ENCODE peak calls at places on chromosome 11, in five cellular contexts. One of them, this sample, is unnamed.

GRCh38 chr11:47225552-47226137 is 10.9 kb downstream of the DDB2 start:
- DNase-seq in sigmoid colon: no peak
- DNase-seq in H1: no peak
- DNase-seq in uterus: no peak
- DNase-seq in thyroid gland: no peak
- DNase-seq in this sample: no peak

GRCh38 chr11:69074786-69075185 is 26.1 kb downstream of the TPCN2 start:
- DNase-seq in uterus: peak; percentile 57
- DNase-seq in thyroid gland: no peak
- DNase-seq in H1: no peak
- DNase-seq in sigmoid colon: no peak
- DNase-seq in this sample: no peak

GRCh38 chr11:43691332-43691731 is 10.8 kb downstream of the HSD17B12 start:
- DNase-seq in H1: no peak
- DNase-seq in sigmoid colon: no peak
- DNase-seq in thyroid gland: no peak
- DNase-seq in uterus: no peak
- DNase-seq in this sample: no peak

GRCh38 chr11:62130498-62131464 is 7.0 kb downstream of the INCENP start:
- DNase-seq in sigmoid colon: peak; percentile 25
- DNase-seq in uterus: no peak
- DNase-seq in thyroid gland: no peak
- DNase-seq in H1: no peak
- DNase-seq in this sample: no peak

GRCh38 chr11:125279680-125280079 is 115.1 kb downstream of the PKNOX2 start:
- DNase-seq in sigmoid colon: no peak
- DNase-seq in thyroid gland: no peak
- DNase-seq in uterus: no peak
- DNase-seq in H1: no peak
- DNase-seq in this sample: no peak

GRCh38 chr11:73401217-73401923 is 25.2 kb downstream of the RELT start:
- DNase-seq in sigmoid colon: no peak
- DNase-seq in thyroid gland: no peak
- DNase-seq in uterus: no peak
- DNase-seq in H1: no peak
- DNase-seq in this sample: no peak

GRCh38 chr11:76604081-76604601 is 66.4 kb downstream of the LRRC32 start:
- DNase-seq in thyroid gland: no peak
- DNase-seq in uterus: no peak
- DNase-seq in H1: no peak
- DNase-seq in sigmoid colon: no peak
- DNase-seq in this sample: no peak

GRCh38 chr11:119694334-119694733 is 34.7 kb downstream of the NECTIN1 start:
- DNase-seq in thyroid gland: no peak
- DNase-seq in uterus: no peak
- DNase-seq in H1: no peak
- DNase-seq in sigmoid colon: no peak
- DNase-seq in this sample: no peak

GRCh38 chr11:3905080-3905953 is 49.9 kb downstream of the STIM1 start:
- DNase-seq in sigmoid colon: no peak
- DNase-seq in H1: no peak
- DNase-seq in thyroid gland: peak; percentile 45
- DNase-seq in uterus: no peak
- DNase-seq in this sample: peak; percentile 18

GRCh38 chr11:123381817-123382554 is 48.1 kb upstream of the GRAMD1B start:
- DNase-seq in thyroid gland: no peak
- DNase-seq in uterus: no peak
- DNase-seq in sigmoid colon: no peak
- DNase-seq in H1: no peak
- DNase-seq in this sample: no peak

DNA sequence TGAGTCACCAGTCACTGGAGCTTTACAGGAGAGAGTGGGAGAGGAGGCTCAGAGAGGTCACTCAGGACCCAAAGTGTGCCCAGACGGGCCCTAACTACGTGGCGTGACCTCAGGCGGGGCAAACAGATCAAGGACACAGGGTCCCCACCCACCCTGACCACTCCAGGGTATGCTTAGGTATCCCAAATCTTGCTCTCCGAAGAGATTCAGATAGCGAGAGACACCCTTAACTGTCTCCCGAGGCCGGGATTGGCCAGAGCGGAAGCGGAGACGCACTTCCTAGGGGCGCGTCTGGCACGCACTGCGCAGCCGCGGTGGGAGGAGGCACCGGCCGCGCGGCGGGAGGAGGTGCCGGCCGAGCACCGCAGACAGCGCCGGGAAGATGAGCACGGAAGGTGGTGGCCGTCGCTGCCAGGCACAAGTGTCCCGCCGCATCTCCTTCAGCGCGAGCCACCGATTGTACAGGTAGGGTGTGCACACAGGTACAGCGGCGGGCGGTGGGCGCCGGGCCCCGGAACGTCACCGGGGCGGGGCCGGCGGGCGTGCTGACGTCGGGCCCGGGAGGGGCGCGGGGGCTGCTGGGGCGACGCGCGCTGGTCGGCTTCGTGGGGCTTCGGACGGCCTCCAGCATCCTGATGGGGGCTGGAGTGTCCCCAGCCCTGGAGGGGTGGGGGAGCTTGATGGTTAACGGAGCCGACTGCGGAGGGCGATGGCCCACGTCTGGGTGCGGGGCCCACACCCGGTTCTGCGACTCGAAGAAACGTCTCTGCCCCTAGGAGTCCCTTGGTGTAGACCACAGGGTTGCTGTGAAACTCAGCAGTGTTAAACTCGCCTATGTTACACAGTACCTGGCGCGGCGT is at the start of gene PTS:
- DNase-seq in H1: peak; percentile 39
- DNase-seq in thyroid gland: peak; percentile 85
- DNase-seq in uterus: peak; percentile 88
- DNase-seq in sigmoid colon: peak; percentile 95
- DNase-seq in this sample: peak; percentile 90
- TF ChIP-seq POLR2A in H1: peak; percentile 58
- TF ChIP-seq POLR2A in thyroid gland: peak; percentile 21
- TF ChIP-seq POLR2A in uterus: peak; percentile 98
- TF ChIP-seq POLR2A in sigmoid colon: peak; percentile 96
- TF ChIP-seq POLR2A in this sample: peak; percentile 95

GRCh38 chr11:100874203-100874602 is 187.1 kb downstream of the ARHGAP42 start:
- DNase-seq in uterus: no peak
- DNase-seq in H1: no peak
- DNase-seq in sigmoid colon: no peak
- DNase-seq in thyroid gland: no peak
- DNase-seq in this sample: no peak
- TF ChIP-seq POLR2A in uterus: no peak
- TF ChIP-seq POLR2A in H1: no peak
- TF ChIP-seq POLR2A in sigmoid colon: no peak
- TF ChIP-seq POLR2A in thyroid gland: no peak
- TF ChIP-seq POLR2A in this sample: no peak

GRCh38 chr11:762421-763072 is 14.7 kb downstream of the GATD1 start:
- DNase-seq in sigmoid colon: no peak
- DNase-seq in H1: no peak
- DNase-seq in thyroid gland: no peak
- DNase-seq in uterus: no peak
- DNase-seq in this sample: peak; percentile 58
- TF ChIP-seq POLR2A in sigmoid colon: no peak
- TF ChIP-seq POLR2A in H1: no peak
- TF ChIP-seq POLR2A in thyroid gland: no peak
- TF ChIP-seq POLR2A in uterus: no peak
- TF ChIP-seq POLR2A in this sample: no peak

DNA sequence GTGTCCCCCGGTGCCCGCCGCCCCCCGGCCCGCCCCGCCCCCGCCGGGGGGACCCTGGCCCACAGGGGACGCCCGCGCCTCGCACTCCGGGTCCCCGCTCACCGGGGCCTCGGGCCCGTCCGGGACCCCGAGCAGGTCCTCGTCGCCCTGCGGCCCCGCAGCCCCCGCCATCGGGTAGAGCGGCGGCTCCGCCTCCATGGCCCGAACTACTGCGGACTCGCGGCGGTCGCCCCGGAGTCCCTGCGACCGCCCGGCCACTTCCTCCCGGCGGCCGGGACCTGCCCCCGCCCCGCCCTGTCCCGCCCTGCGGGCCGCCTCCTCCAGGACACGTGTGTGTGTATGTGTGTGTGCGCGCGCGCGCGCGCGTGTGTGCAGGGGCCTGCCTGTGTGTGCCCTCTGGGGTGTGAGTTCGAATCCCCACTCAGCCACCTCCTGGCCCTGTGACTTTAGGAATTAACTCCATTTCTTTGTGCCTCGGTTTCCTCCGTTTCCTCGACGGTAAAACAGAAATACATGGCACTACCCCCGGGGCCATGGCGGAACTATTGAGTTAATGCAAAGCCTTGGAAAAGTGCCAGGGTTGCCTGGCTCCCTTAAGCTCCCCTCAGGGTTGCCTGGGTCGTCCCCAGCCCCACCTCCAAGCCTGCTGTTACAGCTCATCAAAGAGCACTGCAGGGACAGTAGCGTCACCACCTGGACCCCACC is at the start of gene UNC93B1:
- DNase-seq in sigmoid colon: peak; percentile 94
- DNase-seq in uterus: peak; percentile 83
- DNase-seq in H1: no peak
- DNase-seq in thyroid gland: peak; percentile 88
- DNase-seq in this sample: peak; percentile 89
- TF ChIP-seq POLR2A in sigmoid colon: no peak
- TF ChIP-seq POLR2A in uterus: peak; percentile 46
- TF ChIP-seq POLR2A in H1: no peak
- TF ChIP-seq POLR2A in thyroid gland: no peak
- TF ChIP-seq POLR2A in this sample: peak; percentile 34

GRCh38 chr11:65386307-65387081 is at the start of gene FRMD8:
- DNase-seq in sigmoid colon: peak; percentile 97
- DNase-seq in uterus: peak; percentile 93
- DNase-seq in H1: no peak
- DNase-seq in thyroid gland: peak; percentile 91
- DNase-seq in this sample: peak; percentile 93
- TF ChIP-seq POLR2A in sigmoid colon: peak; percentile 79
- TF ChIP-seq POLR2A in uterus: peak; percentile 96
- TF ChIP-seq POLR2A in H1: no peak
- TF ChIP-seq POLR2A in thyroid gland: no peak
- TF ChIP-seq POLR2A in this sample: peak; percentile 88

GRCh38 chr11:64885367-64886286 is 7.2 kb upstream of the EHD1 start:
- DNase-seq in uterus: no peak
- DNase-seq in sigmoid colon: no peak
- DNase-seq in thyroid gland: no peak
- DNase-seq in H1: no peak
- DNase-seq in this sample: peak; percentile 94
- TF ChIP-seq POLR2A in uterus: no peak
- TF ChIP-seq POLR2A in sigmoid colon: no peak
- TF ChIP-seq POLR2A in thyroid gland: no peak
- TF ChIP-seq POLR2A in H1: no peak
- TF ChIP-seq POLR2A in this sample: peak; percentile 92

GRCh38 chr11:925158-925495 is 543 bp upstream of the AP2A2 start:
- DNase-seq in thyroid gland: peak; percentile 25
- DNase-seq in H1: no peak
- DNase-seq in sigmoid colon: no peak
- DNase-seq in uterus: peak; percentile 40
- DNase-seq in this sample: no peak

GRCh38 chr11:926341-926916 is 759 bp downstream of the AP2A2 start:
- DNase-seq in sigmoid colon: no peak
- DNase-seq in H1: no peak
- DNase-seq in uterus: peak; percentile 45
- DNase-seq in thyroid gland: peak; percentile 37
- DNase-seq in this sample: no peak

GRCh38 chr11:925496-926301 is at the start of gene AP2A2:
- DNase-seq in uterus: peak; percentile 88
- DNase-seq in thyroid gland: peak; percentile 88
- DNase-seq in sigmoid colon: peak; percentile 93
- DNase-seq in H1: peak; percentile 43
- DNase-seq in this sample: peak; percentile 98

GRCh38 chr11:929405-929804 is 3.7 kb downstream of the AP2A2 start:
- DNase-seq in sigmoid colon: no peak
- DNase-seq in H1: no peak
- DNase-seq in thyroid gland: no peak
- DNase-seq in uterus: no peak
- DNase-seq in this sample: no peak

GRCh38 chr11:927871-928270 is 2.2 kb downstream of the AP2A2 start:
- DNase-seq in H1: no peak
- DNase-seq in uterus: no peak
- DNase-seq in sigmoid colon: no peak
- DNase-seq in thyroid gland: no peak
- DNase-seq in this sample: no peak
- TF ChIP-seq POLR2A in H1: no peak
- TF ChIP-seq POLR2A in uterus: no peak
- TF ChIP-seq POLR2A in sigmoid colon: no peak
- TF ChIP-seq POLR2A in thyroid gland: no peak
- TF ChIP-seq POLR2A in this sample: no peak

DNA sequence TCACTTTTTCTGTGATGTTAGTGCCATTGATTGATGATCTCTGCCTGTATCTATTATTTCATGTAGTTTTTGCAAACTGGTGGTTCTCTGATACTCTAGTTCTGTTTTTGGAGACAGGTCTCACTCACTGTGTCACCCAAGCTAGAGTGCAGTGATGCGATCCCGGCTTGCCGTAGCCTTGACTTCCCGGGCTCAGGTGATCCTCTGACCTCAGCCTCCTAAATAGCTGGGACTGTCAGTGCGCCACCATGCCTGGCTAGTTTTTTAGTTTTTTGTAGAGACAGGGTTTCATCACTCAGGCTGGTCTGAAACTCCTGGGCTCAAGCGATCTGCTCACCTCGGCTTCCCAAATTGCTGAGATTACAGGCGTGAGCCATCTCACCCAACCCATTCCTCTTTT is 16.4 kb downstream of the TEAD1 start:
- DNase-seq in sigmoid colon: no peak
- DNase-seq in uterus: no peak
- DNase-seq in thyroid gland: no peak
- DNase-seq in H1: no peak
- DNase-seq in this sample: no peak
- TF ChIP-seq POLR2A in sigmoid colon: no peak
- TF ChIP-seq POLR2A in uterus: no peak
- TF ChIP-seq POLR2A in thyroid gland: no peak
- TF ChIP-seq POLR2A in H1: no peak
- TF ChIP-seq POLR2A in this sample: no peak

This sample was measured in erythroblast.